ENCODE peak calls at places on chromosomes 5 and 9, in ten cellular contexts. W, O, T, D, Y, Z, A, N, E and Q are unnamed samples.

GRCh38 chr9:12933957-12934356 is 159.1 kb downstream of the LURAP1L start:
- DNase-seq in N (no peak), A (no peak), Y (no peak), W (no peak), O (peak), Z (peak), E (no peak), T (no peak), D (peak), Q (peak)

GRCh38 chr5:74192606-74193299 is 447.8 kb downstream of the ENC1 start:
- DNase-seq in Y (no peak), N (no peak), E (no peak), A (no peak), Z (no peak), O (no peak), W (peak), D (peak), T (no peak), Q (peak)

GRCh38 chr5:156325671-156326070 is 1.3 kb upstream of the SGCD start:
- DNase-seq in T (no peak), A (no peak), Z (no peak), O (no peak), E (no peak), W (no peak), D (no peak), N (no peak), Y (no peak), Q (no peak)

GRCh38 chr5:60652206-60652605 is 47.8 kb downstream of the DEPDC1B start:
- DNase-seq in O (peak), Z (no peak), A (no peak), N (no peak), E (no peak), W (no peak), D (peak), T (no peak), Y (no peak), Q (peak)

GRCh38 chr5:123512631-123513461 is 869 bp downstream of the CSNK1G3 start:
- DNase-seq in N (no peak), O (peak), A (peak), T (peak), Z (peak), E (peak), D (peak), Y (peak), W (peak), Q (peak)

GRCh38 chr9:124182741-124183140 is 75.0 kb upstream of the NEK6 start:
- DNase-seq in D (no peak), T (no peak), O (no peak), N (no peak), W (no peak), A (no peak), Z (no peak), E (no peak), Y (no peak), Q (no peak)

GRCh38 chr5:15682566-15682965 is 182.6 kb downstream of the FBXL7 start:
- DNase-seq in O (peak), E (no peak), W (no peak), T (no peak), Z (no peak), D (no peak), A (no peak), Y (no peak), N (no peak), Q (no peak)

GRCh38 chr5:89893546-89893945 is 516.0 kb downstream of the CETN3 start:
- DNase-seq in W (no peak), Z (no peak), O (no peak), D (no peak), T (no peak), N (no peak), Y (no peak), E (no peak), A (no peak), Q (no peak)

GRCh38 chr5:133489632-133490031 is 122.7 kb downstream of the FSTL4 start:
- DNase-seq in T (no peak), O (no peak), D (no peak), A (no peak), W (no peak), Z (no peak), Y (peak), E (no peak), N (no peak), Q (no peak)

GRCh38 chr9:5549671-5550650 is 39.6 kb downstream of the PDCD1LG2 start:
- DNase-seq in W (no peak), Y (no peak), O (peak), A (no peak), T (no peak), N (no peak), E (no peak), Z (no peak), D (peak), Q (peak)

GRCh38 chr9:105073147-105073546 is 145.2 kb upstream of the ABCA1 start:
- DNase-seq in W (no peak), O (peak), Z (no peak), Y (no peak), T (no peak), N (no peak), E (no peak), D (no peak), A (no peak), Q (peak)

GRCh38 chr9:114696814-114697544 is 15.0 kb upstream of the TEX48 start:
- DNase-seq in Z (no peak), O (peak), N (no peak), Y (no peak), A (no peak), E (no peak), T (no peak), D (no peak), W (no peak), Q (peak)

GRCh38 chr5:133944263-133945230 is 23.9 kb downstream of the C5orf15 start:
- DNase-seq in A (no peak), E (no peak), Z (peak), D (peak), N (peak), T (peak), W (peak), Y (no peak), O (peak), Q (peak)

GRCh38 chr9:97599447-97599846 is 33.7 kb downstream of the TSTD2 start:
- DNase-seq in W (no peak), D (no peak), T (no peak), A (no peak), N (no peak), O (no peak), E (no peak), Y (no peak), Z (no peak), Q (no peak)

GRCh38 chr9:77488439-77489126 is 159.5 kb downstream of the GNA14 start:
- DNase-seq in O (peak), E (no peak), W (no peak), A (no peak), D (peak), Z (no peak), N (no peak), T (peak), Y (no peak), Q (peak)

GRCh38 chr5:143155445-143155844 is 248.0 kb downstream of the NR3C1 start:
- DNase-seq in T (no peak), E (no peak), D (no peak), N (no peak), A (no peak), Y (no peak), O (no peak), Z (no peak), W (no peak), Q (peak)

GRCh38 chr5:10581867-10582511 is 18.1 kb downstream of the ANKRD33B start:
- DNase-seq in W (no peak), T (no peak), Y (peak), D (no peak), O (peak), A (no peak), E (no peak), N (no peak), Z (no peak), Q (peak)

GRCh38 chr9:113523421-113524141 is 60.1 kb downstream of the RGS3 start:
- DNase-seq in E (no peak), A (peak), Y (no peak), T (no peak), N (no peak), W (no peak), Z (no peak), D (no peak), O (no peak), Q (no peak)

GRCh38 chr5:72555871-72556270 is 48.7 kb upstream of the ZNF366 start:
- DNase-seq in Z (no peak), T (peak), W (no peak), A (no peak), O (peak), D (peak), Y (no peak), N (no peak), E (no peak), Q (no peak)

GRCh38 chr9:94928696-94929372 is 202.3 kb downstream of the AOPEP start:
- DNase-seq in E (no peak), W (no peak), T (no peak), N (no peak), D (no peak), O (no peak), Y (no peak), Z (no peak), A (no peak), Q (no peak)

GRCh38 chr5:168076561-168076991 is 214.9 kb upstream of the WWC1 start:
- DNase-seq in N (no peak), T (peak), Z (no peak), A (peak), D (peak), Y (peak), O (peak), W (peak), E (peak), Q (peak)

GRCh38 chr9:113659740-113660139 is 196.2 kb downstream of the RGS3 start:
- DNase-seq in T (no peak), Y (peak), W (no peak), A (no peak), O (no peak), E (no peak), Z (no peak), N (no peak), D (no peak), Q (no peak)

GRCh38 chr5:96641368-96641767 is 20.8 kb upstream of the CAST start:
- DNase-seq in O (peak), N (no peak), W (no peak), A (no peak), T (no peak), E (no peak), Z (no peak), D (no peak), Y (no peak), Q (no peak)

GRCh38 chr5:1112596-1113331 is 901 bp upstream of the SLC12A7 start:
- DNase-seq in W (no peak), Y (no peak), O (no peak), T (peak), Z (no peak), A (no peak), D (no peak), N (no peak), E (no peak), Q (no peak)

GRCh38 chr5:89728750-89729149 is 680.8 kb downstream of the CETN3 start:
- DNase-seq in N (no peak), A (no peak), Z (no peak), E (peak), O (peak), W (peak), T (no peak), Y (no peak), D (peak), Q (peak)

GRCh38 chr5:55176176-55176818 is 3.3 kb upstream of the CDC20B start:
- DNase-seq in T (peak), A (peak), N (peak), W (peak), O (peak), Z (no peak), Y (no peak), D (no peak), E (no peak), Q (no peak)

GRCh38 chr5:150514708-150515211 is 6.8 kb downstream of the NDST1 start:
- DNase-seq in T (no peak), Z (no peak), N (no peak), A (no peak), E (no peak), Y (no peak), O (no peak), W (peak), D (peak), Q (peak)

GRCh38 chr5:167678457-167678856 is 613.0 kb upstream of the WWC1 start:
- DNase-seq in O (no peak), Z (no peak), Y (no peak), E (no peak), N (no peak), T (no peak), D (peak), A (no peak), W (no peak), Q (no peak)

GRCh38 chr5:172172912-172173591 is 15.0 kb downstream of the STK10 start:
- DNase-seq in Z (no peak), O (no peak), T (no peak), W (no peak), E (no peak), D (no peak), Y (no peak), A (no peak), N (no peak), Q (no peak)

GRCh38 chr5:91159647-91160046 is 223.5 kb downstream of the ARRDC3 start:
- DNase-seq in Z (no peak), D (no peak), A (no peak), T (no peak), Y (no peak), N (no peak), O (no peak), E (no peak), W (no peak), Q (no peak)

GRCh38 chr5:3601060-3601710 is 5.6 kb downstream of the IRX1 start:
- DNase-seq in D (no peak), Z (no peak), A (no peak), Y (peak), E (no peak), T (no peak), W (no peak), O (no peak), N (no peak), Q (no peak)

GRCh38 chr9:83557317-83557716 is 19.1 kb upstream of the FRMD3 start:
- DNase-seq in A (no peak), T (no peak), Y (no peak), D (no peak), N (no peak), Z (no peak), E (no peak), O (no peak), W (no peak), Q (no peak)

GRCh38 chr5:164048527-164048926 is 543.1 kb downstream of the MAT2B start:
- DNase-seq in T (no peak), A (no peak), D (peak), Y (no peak), E (no peak), Z (no peak), O (peak), W (no peak), N (no peak), Q (peak)

DNA sequence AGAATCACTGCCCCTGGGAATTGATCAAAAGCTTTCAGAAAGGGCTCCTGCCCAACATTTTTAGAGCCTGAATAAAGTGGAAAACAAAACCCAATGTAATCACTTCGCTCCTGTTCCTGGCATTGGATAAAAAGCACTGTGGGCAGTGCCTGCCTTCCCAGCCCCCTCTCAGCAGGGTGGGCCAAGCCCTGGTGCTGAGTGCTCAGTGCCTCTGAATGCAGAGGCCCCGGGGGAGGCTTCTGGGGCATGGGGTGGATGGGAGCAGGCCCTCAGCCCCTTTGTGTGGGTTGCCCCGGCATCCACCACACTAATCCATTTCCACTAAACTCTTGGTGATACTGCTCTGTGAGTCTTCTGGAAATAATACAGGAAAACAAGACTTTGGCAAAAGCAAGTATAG is 55.6 kb downstream of the CFAP90 start:
- DNase-seq in T (no peak), O (no peak), W (no peak), Z (no peak), N (no peak), Y (no peak), A (no peak), D (no peak), E (no peak), Q (no peak)
- TF ChIP-seq CTCF in T (no peak), O (no peak), W (no peak), Z (no peak), N (no peak), Y (no peak), A (no peak), D (no peak), E (no peak), Q (no peak)

DNA sequence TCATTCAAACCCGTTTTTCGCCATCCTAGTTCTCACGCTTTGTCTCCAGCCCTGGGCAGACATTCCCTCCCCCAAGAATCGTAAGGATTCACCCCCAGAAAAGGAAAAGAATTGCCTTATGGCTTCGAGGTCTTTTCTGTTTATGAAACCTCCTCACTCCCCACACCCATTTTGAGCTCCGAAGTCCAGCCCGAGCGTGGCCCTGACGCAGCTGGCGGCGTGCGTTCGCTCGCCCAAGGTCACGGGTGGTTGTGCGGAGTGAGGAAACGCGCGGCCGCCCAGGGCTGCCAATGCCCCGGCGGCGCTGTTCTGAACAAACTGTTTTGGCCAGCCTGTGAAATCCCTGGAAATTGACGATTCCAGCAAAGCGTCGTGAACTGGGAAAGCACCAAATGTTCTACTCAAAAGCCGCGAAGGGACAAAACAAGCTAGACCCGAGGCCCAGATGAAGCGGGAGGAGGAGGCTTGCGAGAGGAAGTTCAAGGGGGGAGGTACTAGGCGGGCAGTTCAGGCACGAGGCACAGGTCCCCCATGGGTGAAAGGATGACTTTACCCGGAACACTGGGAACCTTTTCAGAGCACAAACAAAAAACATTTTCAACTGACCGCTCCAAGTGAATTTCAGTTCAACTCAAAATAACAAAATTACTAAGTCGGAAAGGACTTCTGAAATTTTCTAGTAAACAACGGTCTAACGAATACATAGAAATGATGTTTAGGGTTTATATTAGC is 683 bp upstream of the ZFAND5 start:
- DNase-seq in Z (no peak), W (peak), Y (peak), O (peak), T (peak), E (peak), A (peak), D (peak), N (peak), Q (peak)
- TF ChIP-seq CTCF in Z (no peak), W (no peak), Y (no peak), O (peak), T (peak), E (peak), A (no peak), D (peak), N (peak), Q (peak)

GRCh38 chr5:58868931-58869330 is 286.1 kb downstream of the RAB3C start:
- DNase-seq in T (no peak), O (no peak), E (no peak), N (no peak), A (no peak), W (no peak), D (no peak), Y (no peak), Z (no peak), Q (no peak)

GRCh38 chr5:58872670-58873273 is 289.9 kb downstream of the RAB3C start:
- DNase-seq in W (no peak), D (no peak), O (no peak), Y (no peak), N (no peak), A (no peak), T (no peak), Z (no peak), E (no peak), Q (no peak)

GRCh38 chr5:58871648-58872242 is 288.9 kb downstream of the RAB3C start:
- DNase-seq in A (no peak), N (no peak), W (peak), T (peak), D (peak), Y (no peak), E (peak), Z (no peak), O (peak), Q (peak)
- TF ChIP-seq CTCF in A (peak), N (peak), W (peak), T (peak), D (peak), Y (no peak), E (peak), Z (peak), O (peak), Q (peak)

GRCh38 chr9:95938724-95939123 is 63.2 kb downstream of the ERCC6L2 start:
- DNase-seq in D (no peak), Y (no peak), W (no peak), T (no peak), A (no peak), Z (no peak), N (no peak), O (no peak), E (no peak), Q (no peak)
- TF ChIP-seq CTCF in D (no peak), Y (no peak), W (no peak), T (no peak), A (peak), Z (no peak), N (peak), O (no peak), E (no peak), Q (no peak)

GRCh38 chr5:77204967-77205366 is 5.5 kb upstream of the PDE8B start:
- DNase-seq in O (no peak), W (no peak), T (no peak), D (no peak), Z (no peak), N (no peak), E (no peak), Y (no peak), A (no peak), Q (no peak)
- TF ChIP-seq CTCF in O (no peak), W (no peak), T (no peak), D (no peak), Z (no peak), N (no peak), E (no peak), Y (no peak), A (no peak), Q (no peak)

DNA sequence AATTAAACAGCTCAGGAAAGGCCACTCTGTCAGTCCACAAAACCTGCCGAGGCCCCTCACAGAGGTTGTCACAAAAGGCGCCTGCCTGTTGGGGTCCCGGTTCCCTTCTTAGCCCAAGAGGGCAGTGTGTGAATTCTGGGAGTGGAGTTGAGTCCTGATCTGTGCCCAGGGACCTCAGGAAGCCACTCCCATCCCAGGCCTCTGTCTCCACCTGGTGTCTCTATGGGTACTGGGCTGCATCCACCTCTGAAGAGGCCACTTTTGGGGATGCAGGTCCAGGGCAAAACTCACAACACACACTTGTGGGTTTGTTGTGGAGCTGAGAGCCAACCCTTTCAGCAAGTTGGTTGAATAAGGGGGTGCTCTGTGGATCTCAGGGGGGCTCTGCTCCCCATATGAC is 74.3 kb upstream of the STXBP1 start:
- DNase-seq in Y (no peak), T (no peak), Z (no peak), O (no peak), W (no peak), D (no peak), A (no peak), E (no peak), N (no peak), Q (no peak)
- TF ChIP-seq CTCF in Y (no peak), T (peak), Z (no peak), O (peak), W (no peak), D (peak), A (no peak), E (peak), N (no peak), Q (peak)

DNA sequence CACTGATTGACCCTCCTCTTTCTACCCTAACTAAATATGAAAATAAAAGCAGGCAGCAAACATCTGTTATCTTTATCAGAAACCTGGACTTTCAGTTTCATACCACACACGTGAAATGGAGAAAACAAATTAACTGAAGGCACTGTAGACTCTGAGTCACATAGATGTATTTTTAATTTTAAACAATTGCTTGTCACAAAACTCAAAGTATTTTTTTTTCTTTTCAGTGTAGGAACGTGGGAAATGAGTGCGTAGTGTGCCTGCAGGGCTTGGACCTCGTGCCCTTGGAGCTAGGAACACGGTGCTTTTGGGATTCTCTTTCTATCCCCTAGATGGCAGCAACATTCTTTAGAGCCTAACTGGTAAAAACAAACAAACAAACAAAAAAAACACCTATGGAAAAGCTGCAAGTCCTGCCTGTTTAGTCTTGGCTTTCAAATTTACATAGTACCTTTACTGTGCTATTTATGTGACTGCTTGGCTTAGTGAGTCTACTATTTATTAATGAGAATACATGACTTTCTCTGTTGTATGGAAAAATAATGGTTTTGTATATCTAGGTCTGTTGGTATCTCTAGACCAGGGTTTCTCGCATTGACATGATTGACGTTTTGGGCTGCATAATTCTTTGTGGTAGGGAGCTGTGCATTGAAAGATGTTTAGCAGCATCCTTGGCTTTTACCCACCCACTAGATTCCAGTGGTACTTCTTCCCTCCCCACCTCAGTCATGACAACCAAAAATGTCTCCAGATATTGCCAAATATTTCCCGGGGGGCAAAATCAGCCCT is 16.8 kb upstream of the ACTBL2 start:
- DNase-seq in N (no peak), Y (no peak), Z (no peak), A (no peak), O (peak), W (peak), E (peak), T (peak), D (peak), Q (peak)
- TF ChIP-seq CTCF in N (peak), Y (no peak), Z (peak), A (peak), O (peak), W (no peak), E (peak), T (peak), D (peak), Q (peak)